ENCODE peak calls at places on chromosome 1, in nine cellular contexts. H is uterus, W is tibial nerve, G is endodermal cell, E is left lung, I is left ventricle myocardium inferior, Z is breast epithelium, U is lower lobe of right lung, C is neural progenitor cell. J is an unnamed sample.
A peak's percentile ranks its signal among the peaks of the same experiment; 100 is the strongest.

GRCh38 chr1:36831171-36831810 is 203.0 kb downstream of the GRIK3 start:
- DNase-seq in H (no peak), W (no peak), G (no peak), E (no peak), I (no peak), Z (no peak), U (no peak), C (no peak), J (peak; percentile 49)

GRCh38 chr1:246001142-246001812 is 505.8 kb downstream of the SMYD3 start:
- DNase-seq in H (no peak), W (no peak), G (no peak), E (no peak), I (no peak), Z (no peak), U (no peak), C (no peak), J (no peak)

GRCh38 chr1:200154069-200154767 is 126.7 kb downstream of the NR5A2 start:
- DNase-seq in H (no peak), W (no peak), G (no peak), E (no peak), I (no peak), Z (no peak), U (no peak), C (no peak), J (no peak)

GRCh38 chr1:244665771-244666217 is 12.9 kb downstream of the DESI2 start:
- DNase-seq in H (no peak), W (no peak), G (no peak), E (no peak), I (no peak), Z (no peak), U (no peak), C (no peak), J (no peak)

GRCh38 chr1:43357251-43357650 is 1.5 kb upstream of the CDC20 start:
- DNase-seq in H (no peak), W (no peak), G (no peak), E (no peak), I (no peak), Z (no peak), U (no peak), C (no peak), J (no peak)

GRCh38 chr1:42266253-42267135 is 68.5 kb downstream of the FOXJ3 start:
- DNase-seq in H (no peak), W (no peak), G (peak; percentile 49), E (no peak), I (no peak), Z (peak; percentile 41), U (no peak), C (peak; percentile 2), J (no peak)

GRCh38 chr1:245541389-245541788 is 386.6 kb downstream of the KIF26B start:
- DNase-seq in H (no peak), W (no peak), G (no peak), E (no peak), I (no peak), Z (no peak), U (no peak), C (no peak), J (no peak)

GRCh38 chr1:37465596-37466517 is 8.5 kb upstream of the ZC3H12A start:
- DNase-seq in H (no peak), W (no peak), G (no peak), E (no peak), I (no peak), Z (peak; percentile 45), U (no peak), C (no peak), J (no peak)

GRCh38 chr1:202664083-202664482 is 46.2 kb downstream of the SYT2 start:
- DNase-seq in H (no peak), W (no peak), G (no peak), E (no peak), I (no peak), Z (no peak), U (no peak), C (no peak), J (no peak)

GRCh38 chr1:161342836-161343235 is 24.8 kb downstream of the CFAP126 start:
- DNase-seq in H (no peak), W (no peak), G (no peak), E (no peak), I (no peak), Z (no peak), U (no peak), C (no peak), J (no peak)

GRCh38 chr1:203555484-203556046 is 61.6 kb downstream of the OPTC start:
- DNase-seq in H (no peak), W (no peak), G (peak; percentile 64), E (no peak), I (no peak), Z (no peak), U (no peak), C (no peak), J (peak; percentile 64)

GRCh38 chr1:160428655-160429054 is 28.3 kb downstream of the VANGL2 start:
- DNase-seq in H (no peak), W (peak; percentile 52), G (peak; percentile 78), E (no peak), I (no peak), Z (no peak), U (no peak), C (peak; percentile 49), J (no peak)

GRCh38 chr1:25569599-25570458 is 26.4 kb downstream of the LDLRAP1 start:
- DNase-seq in H (no peak), W (no peak), G (peak; percentile 38), E (no peak), I (no peak), Z (no peak), U (no peak), C (no peak), J (peak; percentile 45)

GRCh38 chr1:168391759-168392681 is 111.3 kb downstream of the TBX19 start:
- DNase-seq in H (no peak), W (no peak), G (peak; percentile 35), E (no peak), I (no peak), Z (no peak), U (no peak), C (no peak), J (peak; percentile 52)
- H3K27ac ChIP-seq in H (no peak overlapping the region), W (no peak overlapping the region), G (no peak overlapping the region), E (no peak overlapping the region), I (no peak overlapping the region), Z (no peak overlapping the region), U (no peak overlapping the region), C (no peak overlapping the region), J (no peak overlapping the region)

GRCh38 chr1:235063068-235063765 is 65.4 kb downstream of the TOMM20 start:
- DNase-seq in H (no peak), W (no peak), G (no peak), E (no peak), I (no peak), Z (no peak), U (peak; percentile 33), C (no peak), J (peak; percentile 51)
- TF ChIP-seq CTCF in H (no peak), W (no peak), G (no peak), E (no peak), I (no peak), Z (no peak), U (no peak), C (no peak), J (no peak)

GRCh38 chr1:109979489-109980091 is 5.0 kb upstream of the AHCYL1 start:
- DNase-seq in H (peak; percentile 60), W (no peak), G (no peak), E (no peak), I (no peak), Z (no peak), U (no peak), C (no peak), J (no peak)
- H3K4me1 ChIP-seq in H (no peaks in the 10 kb centered on the region), W (peaks cover 72% of the 10 kb centered on the region), G (no peaks in the 10 kb centered on the region), E (peaks cover 33% of the 10 kb centered on the region), I (peaks cover 59% of the 10 kb centered on the region), Z (no peaks in the 10 kb centered on the region), U (peaks cover 40% of the 10 kb centered on the region), C (peaks cover 6% of the 10 kb centered on the region), J (peaks cover 7% of the 10 kb centered on the region)

GRCh38 chr1:199040499-199040898 is 401.7 kb downstream of the PTPRC start:
- DNase-seq in H (no peak), W (no peak), G (no peak), E (no peak), I (no peak), Z (no peak), U (no peak), C (no peak), J (no peak)
- H3K27ac ChIP-seq in H (no peak overlapping the region), W (no peak overlapping the region), G (no peak overlapping the region), E (no peak overlapping the region), I (no peak overlapping the region), Z (no peak overlapping the region), U (no peak overlapping the region), C (no peak overlapping the region), J (no peak overlapping the region)

DNA sequence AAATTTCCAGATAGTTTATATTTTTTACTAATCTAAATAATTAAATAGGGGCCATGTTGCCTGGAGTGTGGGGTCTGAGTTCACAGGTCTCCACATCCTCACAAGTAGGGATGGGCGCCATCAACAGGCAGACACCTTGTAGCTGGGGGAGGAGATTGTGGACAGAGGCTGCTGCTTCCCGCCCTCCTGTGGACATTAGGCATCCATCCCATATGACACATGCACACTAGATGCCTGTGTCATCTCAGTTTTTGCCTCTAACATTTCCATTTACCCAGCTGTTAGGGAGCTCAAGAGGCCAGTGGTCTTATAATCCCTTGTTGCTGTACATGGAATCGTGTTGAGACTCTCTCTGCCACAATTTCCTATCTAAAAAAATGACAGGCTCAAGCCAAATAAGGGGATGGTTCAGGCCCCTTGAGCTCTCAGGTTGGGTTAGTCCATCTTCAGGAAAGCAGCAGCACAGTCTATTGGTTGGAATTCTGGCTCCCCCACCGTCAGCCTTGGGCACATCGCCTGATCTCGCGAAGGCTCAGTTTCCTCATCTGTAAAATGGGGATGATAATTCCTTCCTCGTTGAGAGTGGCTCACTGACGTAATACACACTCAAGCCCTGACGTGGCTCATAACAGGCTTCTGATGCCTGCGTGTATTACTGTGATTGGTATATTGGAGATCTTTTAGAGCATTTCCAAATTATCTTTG is 13.6 kb downstream of the LHX4 start:
- DNase-seq in H (no peak), W (no peak), G (no peak), E (no peak), I (no peak), Z (no peak), U (peak; percentile 4), C (no peak), J (no peak)
- TF ChIP-seq CTCF in H (no peak), W (no peak), G (no peak), E (no peak), I (no peak), Z (no peak), U (no peak), C (no peak), J (no peak)

J was measured in kidney.